ENCODE peak calls at places on chromosomes 6 and 20, in four cellular contexts. N is fibroblast of lung, G is MM.1S, W is GM23248. U is an unnamed sample. For H3K27me3 and H4K20me1, the result is how much of the 10 kb centered on the place peaks cover.

GRCh38 chr6:92827104-92827503 is 592.3 kb downstream of the EPHA7 start:
- DNase-seq in N (no peak), G (no peak), W (no peak), U (no peak)

GRCh38 chr6:85494551-85495337 is 44.9 kb downstream of the NT5E start:
- DNase-seq in N (peak), W (peak), G (no peak), U (peak)

GRCh38 chr20:55079917-55080316 is 604.5 kb downstream of the DOK5 start:
- DNase-seq in W (no peak), G (no peak), N (no peak), U (no peak)

GRCh38 chr6:70396796-70397729 is 16.2 kb upstream of the FAM135A start:
- DNase-seq in G (no peak), W (no peak), N (no peak), U (no peak)

GRCh38 chr6:3195695-3196497 is 31.6 kb downstream of the TUBB2B start:
- DNase-seq in G (no peak), N (peak), W (peak), U (no peak)

GRCh38 chr6:98946877-98947410 is 802 bp downstream of the FBXL4 start:
- DNase-seq in N (peak), W (peak), G (peak), U (peak)

GRCh38 chr20:21315138-21315537 is 12.0 kb downstream of the XRN2 start:
- DNase-seq in W (peak), G (peak), N (peak), U (no peak)

GRCh38 chr20:53852025-53852424 is 218.4 kb downstream of the BCAS1 start:
- DNase-seq in W (no peak), N (no peak), G (no peak), U (no peak)

GRCh38 chr20:574297-574942 is 30.8 kb upstream of the CSNK2A1 start:
- DNase-seq in W (no peak), G (no peak), N (no peak), U (peak)

GRCh38 chr6:2630362-2630761 is 120.4 kb downstream of the MYLK4 start:
- DNase-seq in N (peak), G (no peak), W (peak), U (peak)

GRCh38 chr6:13813621-13814175 is 659 bp downstream of the MCUR1 start:
- DNase-seq in G (no peak), N (peak), W (peak), U (peak)

GRCh38 chr6:130276507-130276906 is 53.8 kb upstream of the SAMD3 start:
- DNase-seq in G (no peak), N (no peak), W (no peak), U (no peak)

GRCh38 chr20:17504898-17505663 is 26.1 kb downstream of the BFSP1 start:
- DNase-seq in N (peak), G (peak), W (peak), U (peak)

GRCh38 chr6:137545073-137545472 is 50.9 kb upstream of the OLIG3 start:
- DNase-seq in G (no peak), N (no peak), W (no peak), U (no peak)

GRCh38 chr20:46348972-46349741 is 40.9 kb upstream of the CDH22 start:
- DNase-seq in G (no peak), N (no peak), W (peak), U (peak)

GRCh38 chr20:36866164-36866563 is 9.8 kb upstream of the TLDC2 start:
- DNase-seq in N (no peak), G (no peak), W (no peak), U (no peak)

GRCh38 chr6:3228791-3229565 is 1.5 kb upstream of the TUBB2B start:
- DNase-seq in W (no peak), G (no peak), N (peak), U (no peak)

GRCh38 chr6:9250852-9251251 is 815.5 kb upstream of the SLC35B3 start:
- DNase-seq in G (peak), W (peak), N (peak), U (peak)

GRCh38 chr6:94462231-94462630 is 1042.9 kb upstream of the EPHA7 start:
- DNase-seq in W (no peak), G (no peak), N (no peak), U (no peak)

GRCh38 chr20:32524871-32525501 is 60.1 kb downstream of the NOL4L start:
- DNase-seq in G (no peak), N (no peak), W (no peak), U (no peak)

GRCh38 chr20:63032861-63033634 is 26.3 kb upstream of the BHLHE23 start:
- DNase-seq in W (no peak), N (no peak), G (no peak), U (no peak)

GRCh38 chr6:139860193-139860592 is 485.7 kb upstream of the CITED2 start:
- DNase-seq in N (no peak), G (no peak), W (no peak), U (no peak)

GRCh38 chr6:153231048-153231635 is 100.1 kb upstream of the RGS17 start:
- DNase-seq in N (peak), G (peak), W (peak), U (no peak)

GRCh38 chr6:111837641-111838500 is 35.4 kb downstream of the FYN start:
- DNase-seq in G (no peak), W (no peak), N (no peak), U (no peak)

GRCh38 chr6:113450061-113450465 is 407.1 kb upstream of the MARCKS start:
- DNase-seq in G (no peak), W (peak), N (no peak), U (no peak)

GRCh38 chr6:163741743-163742363 is 327.3 kb downstream of the QKI start:
- DNase-seq in W (no peak), N (no peak), G (no peak), U (no peak)

GRCh38 chr20:48157970-48158369 is 372.7 kb upstream of the SULF2 start:
- DNase-seq in W (no peak), N (peak), G (no peak), U (peak)

GRCh38 chr6:26142026-26142425 is 54.8 kb downstream of the HFE start:
- DNase-seq in W (no peak), N (no peak), G (no peak), U (no peak)

GRCh38 chr20:49948809-49949507 is 12.8 kb downstream of the RNF114 start:
- DNase-seq in G (no peak), N (peak), W (peak), U (no peak)

GRCh38 chr6:52672422-52673025 is 1.6 kb downstream of the TMEM14A start:
- DNase-seq in G (no peak), N (peak), W (peak), U (peak)

GRCh38 chr20:47358672-47359532 is 2.4 kb upstream of the ZMYND8 start:
- DNase-seq in N (peak), W (peak), G (no peak), U (peak)

GRCh38 chr20:47573586-47573985 is 71.9 kb downstream of the NCOA3 start:
- DNase-seq in W (no peak), G (no peak), N (no peak), U (no peak)

GRCh38 chr20:59365611-59366284 is 65.3 kb downstream of the EDN3 start:
- DNase-seq in N (no peak), W (no peak), G (no peak), U (no peak)

GRCh38 chr6:111810321-111811235 is 62.7 kb downstream of the FYN start:
- DNase-seq in W (no peak), N (peak), G (no peak), U (no peak)

GRCh38 chr6:13159295-13159694 is 169.0 kb downstream of the TBC1D7 start:
- DNase-seq in G (no peak), W (no peak), N (no peak), U (no peak)

GRCh38 chr6:28589952-28590340 is 64.3 kb downstream of the GPX5 start:
- DNase-seq in G (no peak), W (peak), N (peak), U (no peak)
- H3K27me3 ChIP-seq in G (under half), W (under half), N (under half), U (under half)

GRCh38 chr20:38007526-38007925 is 25.7 kb downstream of the TTI1 start:
- DNase-seq in W (no peak), N (no peak), G (no peak), U (no peak)
- H4K20me1 ChIP-seq in W (under half), N (under half), G (under half), U (under half)

DNA sequence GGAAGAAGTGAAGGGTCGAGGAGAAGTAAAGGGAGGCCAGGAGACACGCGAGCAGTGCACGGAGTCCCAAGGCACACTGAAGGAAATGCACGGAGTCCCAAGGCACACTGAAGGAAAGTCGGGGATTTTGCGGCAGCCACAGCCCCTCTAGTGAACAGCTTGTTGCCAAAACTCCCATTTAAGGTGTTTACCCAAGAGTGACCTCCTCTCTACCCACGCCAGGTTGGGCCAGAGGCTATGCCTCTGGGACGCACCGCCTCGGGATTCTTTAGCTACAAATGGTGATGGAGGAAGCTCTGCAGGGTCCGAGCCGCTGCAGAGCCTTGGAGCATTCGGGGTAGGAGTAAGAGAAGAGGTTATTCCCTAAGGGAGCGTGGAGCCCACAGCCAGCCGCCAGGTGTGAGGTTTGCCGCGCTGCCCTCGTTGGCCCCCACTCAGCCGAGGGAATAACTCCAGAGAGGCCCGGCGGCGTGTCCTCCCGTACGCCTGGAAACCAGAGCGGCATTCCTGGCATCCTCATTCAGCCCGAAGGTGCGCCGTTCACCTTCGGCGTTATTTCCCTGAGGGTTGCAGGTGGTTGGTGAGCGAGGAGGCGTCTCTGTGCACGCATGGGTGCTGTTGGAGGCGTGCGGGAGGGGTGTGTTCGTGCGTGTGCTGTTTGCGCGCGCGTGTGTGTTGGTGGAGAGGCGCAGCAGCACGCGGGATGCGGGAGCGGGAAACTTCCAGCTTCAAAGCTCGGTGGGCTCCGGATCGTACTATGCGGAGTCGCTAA is 3.4 kb upstream of the MAFB start:
- DNase-seq in G (no peak), W (no peak), N (no peak), U (no peak)
- H3K4me3 ChIP-seq in G (no peak), W (no peak), N (no peak), U (no peak)

GRCh38 chr6:149918151-149918905 is 4.6 kb downstream of the RAET1G start:
- DNase-seq in G (no peak), W (no peak), N (no peak), U (no peak)
- H3K27me3 ChIP-seq in G (half or more), W (under half), N (under half), U (under half)

GRCh38 chr6:109362102-109362884 is 20.0 kb downstream of the CD164 start:
- DNase-seq in N (no peak), G (no peak), W (no peak), U (no peak)
- H4K20me1 ChIP-seq in N (under half), G (under half), W (under half), U (under half)

GRCh38 chr20:43653966-43654365 is 12.9 kb upstream of the MYBL2 start:
- DNase-seq in N (no peak), W (no peak), G (no peak), U (no peak)
- H3K4me3 ChIP-seq in N (no peak), W (no peak), G (no peak), U (no peak)

DNA sequence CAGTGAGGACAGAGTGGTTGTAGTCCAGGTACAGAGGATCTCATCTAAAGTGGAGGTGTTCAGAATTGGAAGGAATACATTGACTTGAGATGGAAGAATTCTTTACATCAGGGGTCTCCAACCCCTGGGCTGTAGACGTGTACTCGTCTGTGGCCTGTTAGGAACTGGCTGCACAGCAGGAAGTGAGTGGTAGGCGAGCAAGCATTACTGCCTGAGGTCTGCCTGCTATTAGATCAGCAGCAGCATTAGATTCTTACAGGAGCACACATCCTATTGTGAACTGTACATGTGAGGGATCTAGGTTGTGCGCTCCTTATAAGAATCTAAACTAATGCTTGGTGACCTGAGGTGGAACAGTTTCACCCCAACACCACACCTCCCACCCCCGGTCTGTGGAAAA is 121.1 kb downstream of the CDKAL1 start:
- DNase-seq in G (no peak), W (peak), N (no peak), U (no peak)
- H3K27me3 ChIP-seq in G (under half), W (under half), N (under half), U (under half)

DNA sequence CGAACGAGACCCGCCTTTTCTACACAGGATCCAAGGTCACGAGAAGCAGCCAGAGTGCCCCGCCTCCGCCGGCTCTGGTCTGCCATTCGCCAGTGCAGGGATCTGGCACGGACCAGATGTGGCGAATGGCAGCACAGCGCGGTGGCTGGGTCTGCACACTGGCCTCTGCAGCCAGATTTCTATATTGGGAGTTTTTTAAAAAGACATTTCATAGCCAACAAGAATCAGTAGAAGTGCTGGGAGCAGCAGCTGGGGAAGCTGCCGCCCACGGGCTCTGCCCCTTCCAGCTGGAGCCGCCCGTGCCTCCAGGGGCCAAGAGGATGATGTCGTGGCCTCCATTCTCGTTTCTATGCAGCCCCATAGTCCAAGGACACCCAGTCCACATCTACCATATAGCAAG is 333.5 kb downstream of the ZFAND3 start:
- DNase-seq in N (no peak), W (no peak), G (no peak), U (no peak)
- H4K20me1 ChIP-seq in N (under half), W (under half), G (under half), U (under half)

GRCh38 chr6:6930223-6930880 is 177.4 kb upstream of the RREB1 start:
- DNase-seq in W (no peak), G (no peak), N (no peak), U (no peak)

GRCh38 chr6:6925391-6926164 is 182.2 kb upstream of the RREB1 start:
- DNase-seq in N (peak), G (no peak), W (peak), U (no peak)

GRCh38 chr6:6931047-6932025 is 176.4 kb upstream of the RREB1 start:
- DNase-seq in W (no peak), N (no peak), G (no peak), U (no peak)

GRCh38 chr6:6924708-6925107 is 183.1 kb upstream of the RREB1 start:
- DNase-seq in W (no peak), G (no peak), N (no peak), U (no peak)

GRCh38 chr6:6927437-6928361 is 180.1 kb upstream of the RREB1 start:
- DNase-seq in N (no peak), W (peak), G (no peak), U (no peak)
- H3K4me3 ChIP-seq in N (no peak), W (peak), G (no peak), U (no peak)

DNA sequence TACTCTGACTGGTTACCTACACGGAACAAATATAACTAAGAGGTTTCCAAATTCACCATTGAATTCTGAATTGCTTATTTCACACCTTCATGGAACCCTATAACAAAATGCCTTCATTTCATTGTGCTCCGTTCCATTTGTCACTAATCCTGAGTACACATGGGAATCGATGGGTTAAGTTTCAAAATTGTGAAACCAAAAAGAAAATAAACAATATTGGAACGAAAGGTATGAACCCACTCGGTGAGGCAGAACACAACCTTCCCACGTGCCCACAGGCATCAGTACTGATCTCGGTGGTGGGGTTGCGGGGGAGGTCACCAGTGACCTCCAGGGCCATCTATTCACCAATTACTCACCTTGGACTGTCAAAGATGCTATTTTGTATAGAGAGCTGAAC is 34.0 kb downstream of the PLAGL1 start:
- DNase-seq in W (no peak), G (no peak), N (no peak), U (no peak)
- H3K27me3 ChIP-seq in W (under half), G (under half), N (under half), U (under half)